ENCODE peak calls at places on chromosome 10, in nine cellular contexts. V is AG04449, T is uterus, X is mammary epithelial cell, F is ovary, A is GM12865, Z is stomach, R is OCI-LY7, E is bronchial epithelial cell. K is an unnamed sample.

GRCh38 chr10:34216348-34216908 is 598.7 kb downstream of the PARD3 start:
- DNase-seq in V (no peak), T (no peak), X (no peak), F (no peak), A (no peak), Z (no peak), R (no peak), E (no peak), K (no peak)

GRCh38 chr10:60958892-60959601 is 15.1 kb upstream of the RHOBTB1 start:
- DNase-seq in V (no peak), T (no peak), X (no peak), F (no peak), A (no peak), Z (no peak), R (no peak), E (no peak), K (no peak)

GRCh38 chr10:68138526-68138925 is 29.2 kb downstream of the MYPN start:
- DNase-seq in V (no peak), T (no peak), X (no peak), F (no peak), A (no peak), Z (no peak), R (no peak), E (no peak), K (no peak)

GRCh38 chr10:12700557-12700874 is 301.0 kb downstream of the CCDC3 start:
- DNase-seq in V (no peak), T (no peak), X (no peak), F (no peak), A (no peak), Z (no peak), R (no peak), E (no peak), K (no peak)

GRCh38 chr10:65891073-65891981 is 1034.5 kb upstream of the LRRTM3 start:
- DNase-seq in V (no peak), T (no peak), X (peak; percentile 9), F (no peak), A (peak; percentile 56), Z (no peak), R (no peak), E (peak; percentile 20), K (no peak)

GRCh38 chr10:77892761-77893160 is 33.8 kb downstream of the DLG5 start:
- DNase-seq in V (no peak), T (no peak), X (no peak), F (no peak), A (no peak), Z (no peak), R (no peak), E (no peak), K (no peak)

GRCh38 chr10:61452655-61453641 is at the start of gene TMEM26:
- DNase-seq in V (no peak), T (peak; percentile 81), X (no peak), F (peak; percentile 78), A (no peak), Z (no peak), R (no peak), E (no peak), K (no peak)

GRCh38 chr10:44963772-44964633 is 4.4 kb downstream of the RASSF4 start:
- DNase-seq in V (no peak), T (no peak), X (no peak), F (no peak), A (peak; percentile 54), Z (peak; percentile 77), R (peak; percentile 63), E (no peak), K (no peak)

GRCh38 chr10:124677291-124677690 is 66.9 kb downstream of the FAM53B start:
- DNase-seq in V (no peak), T (no peak), X (no peak), F (no peak), A (no peak), Z (no peak), R (no peak), E (no peak), K (no peak)

GRCh38 chr10:78685466-78686163 is 383.2 kb upstream of the ZMIZ1 start:
- DNase-seq in V (no peak), T (no peak), X (no peak), F (no peak), A (no peak), Z (no peak), R (no peak), E (peak; percentile 37), K (no peak)

GRCh38 chr10:63494951-63495350 is 26.2 kb upstream of the REEP3 start:
- DNase-seq in V (no peak), T (no peak), X (no peak), F (no peak), A (no peak), Z (no peak), R (no peak), E (no peak), K (no peak)

GRCh38 chr10:30059209-30060107 is at the start of gene JCAD:
- DNase-seq in V (no peak), T (peak; percentile 84), X (peak; percentile 15), F (peak; percentile 80), A (no peak), Z (peak; percentile 83), R (no peak), E (no peak), K (no peak)

GRCh38 chr10:115092258-115092554 is 959 bp upstream of the ATRNL1 start:
- DNase-seq in V (no peak), T (no peak), X (no peak), F (no peak), A (no peak), Z (no peak), R (no peak), E (no peak), K (no peak)

GRCh38 chr10:80542053-80542452 is 4.4 kb downstream of the SH2D4B start:
- DNase-seq in V (peak; percentile 4), T (no peak), X (peak; percentile 66), F (no peak), A (no peak), Z (no peak), R (no peak), E (peak; percentile 76), K (no peak)

GRCh38 chr10:60828489-60828852 is 50.2 kb downstream of the CDK1 start:
- DNase-seq in V (no peak), T (no peak), X (no peak), F (no peak), A (no peak), Z (no peak), R (no peak), E (peak; percentile 33), K (no peak)

GRCh38 chr10:5945561-5946418 is 31.6 kb downstream of the IL15RA start:
- DNase-seq in V (peak; percentile 96), T (peak; percentile 81), X (peak; percentile 37), F (peak; percentile 82), A (no peak), Z (peak; percentile 35), R (no peak), E (peak; percentile 70), K (peak; percentile 97)

GRCh38 chr10:96333091-96333490 is 25.7 kb downstream of the OPALIN start:
- DNase-seq in V (no peak), T (no peak), X (no peak), F (no peak), A (no peak), Z (no peak), R (peak; percentile 14), E (no peak), K (no peak)

GRCh38 chr10:69349542-69349888 is 67.2 kb downstream of the TACR2 start:
- DNase-seq in V (no peak), T (no peak), X (no peak), F (no peak), A (no peak), Z (no peak), R (no peak), E (no peak), K (no peak)

GRCh38 chr10:5293691-5294550 is 70.8 kb upstream of the UCN3 start:
- DNase-seq in V (no peak), T (no peak), X (peak; percentile 32), F (no peak), A (peak; percentile 59), Z (peak; percentile 76), R (peak; percentile 13), E (peak; percentile 86), K (no peak)

GRCh38 chr10:10295537-10295936 is 722.1 kb upstream of the CELF2 start:
- DNase-seq in V (no peak), T (no peak), X (no peak), F (no peak), A (no peak), Z (no peak), R (no peak), E (no peak), K (no peak)

GRCh38 chr10:114002422-114002821 is 41.2 kb upstream of the ADRB1 start:
- DNase-seq in V (no peak), T (no peak), X (no peak), F (no peak), A (no peak), Z (no peak), R (peak; percentile 21), E (no peak), K (no peak)

GRCh38 chr10:28674782-28675181 is 2.5 kb upstream of the BAMBI start:
- DNase-seq in V (no peak), T (no peak), X (no peak), F (no peak), A (no peak), Z (no peak), R (no peak), E (no peak), K (no peak)

GRCh38 chr10:96831867-96832720 is at the start of gene LCOR:
- DNase-seq in V (no peak), T (peak; percentile 87), X (peak; percentile 86), F (peak; percentile 93), A (peak; percentile 95), Z (peak; percentile 88), R (peak; percentile 94), E (peak; percentile 56), K (no peak)

GRCh38 chr10:3119796-3120459 is 52.6 kb downstream of the PFKP start:
- DNase-seq in V (no peak), T (no peak), X (no peak), F (no peak), A (peak; percentile 26), Z (no peak), R (peak; percentile 10), E (no peak), K (no peak)
- TF ChIP-seq CTCF in V (peak; percentile 51), T (no peak), X (peak; percentile 39), F (no peak), A (peak; percentile 37), Z (no peak), R (peak; percentile 68), E (peak; percentile 19), K (peak; percentile 66)

GRCh38 chr10:33005322-33006282 is 47.6 kb upstream of the ITGB1 start:
- DNase-seq in V (peak; percentile 96), T (peak; percentile 85), X (peak; percentile 97), F (peak; percentile 64), A (peak; percentile 44), Z (peak; percentile 77), R (peak; percentile 62), E (peak; percentile 98), K (peak; percentile 86)
- H3K4me3 ChIP-seq in V (peak overlapping the region; percentile 52), T (peak overlapping the region; percentile 42), X (peak overlapping the region; percentile 40), F (peak overlapping the region; percentile 48), A (peak overlapping the region; percentile 51), Z (peak overlapping the region; percentile 51), R (peak overlapping the region; percentile 43), E (peak overlapping the region; percentile 37), K (peak overlapping the region; percentile 41)

GRCh38 chr10:133275683-133276092 is 980 bp downstream of the ADAM8 start:
- DNase-seq in V (no peak), T (no peak), X (no peak), F (no peak), A (peak; percentile 68), Z (no peak), R (peak; percentile 53), E (peak; percentile 50), K (no peak)
- TF ChIP-seq CTCF in V (no peak), T (no peak), X (no peak), F (no peak), A (peak; percentile 58), Z (no peak), R (peak; percentile 65), E (no peak), K (no peak)

GRCh38 chr10:74642901-74643585 is 183.4 kb upstream of the KAT6B start:
- DNase-seq in V (no peak), T (no peak), X (no peak), F (no peak), A (no peak), Z (no peak), R (no peak), E (peak; percentile 8), K (no peak)
- H3K4me3 ChIP-seq in V (no peak overlapping the region), T (no peak overlapping the region), X (no peak overlapping the region), F (no peak overlapping the region), A (no peak overlapping the region), Z (no peak overlapping the region), R (no peak overlapping the region), E (no peak overlapping the region), K (no peak overlapping the region)

K was measured in BJ.